ENCODE peak calls at places on chromosomes 2 and 18, in four cellular contexts. R is IMR-90, C is DND-41, Y is H9. J is an unnamed sample.

GRCh38 chr2:85255456-85255812 is 72.4 kb downstream of the TGOLN2 start:
- DNase-seq in C (no peak), Y (peak), R (no peak), J (no peak)

GRCh38 chr2:199594443-199594842 is 136.7 kb upstream of the SATB2 start:
- DNase-seq in Y (no peak), R (no peak), C (no peak), J (no peak)

GRCh38 chr2:143161982-143162837 is 33.0 kb downstream of the ARHGAP15 start:
- DNase-seq in C (peak), Y (peak), R (peak), J (peak)

GRCh38 chr2:85743304-85743978 is 10.3 kb upstream of the ATOH8 start:
- DNase-seq in C (no peak), R (peak), Y (no peak), J (peak)

GRCh38 chr2:41899189-41899588 is 148.6 kb upstream of the PKDCC start:
- DNase-seq in Y (no peak), R (peak), C (no peak), J (peak)

GRCh38 chr2:192773044-192773443 is 578.3 kb upstream of the TMEFF2 start:
- DNase-seq in Y (no peak), C (no peak), R (no peak), J (no peak)

GRCh38 chr2:54757496-54757895 is 34.0 kb downstream of the EML6 start:
- DNase-seq in R (peak), Y (peak), C (no peak), J (peak)

GRCh38 chr2:229857634-229858033 is 64.2 kb downstream of the TRIP12 start:
- DNase-seq in C (no peak), R (peak), Y (no peak), J (peak)

GRCh38 chr2:199470672-199471442 is 13.1 kb upstream of the SATB2 start:
- DNase-seq in R (no peak), Y (peak), C (no peak), J (no peak)

GRCh38 chr2:184677171-184677570 is 78.8 kb downstream of the ZNF804A start:
- DNase-seq in Y (no peak), R (no peak), C (no peak), J (peak)

GRCh38 chr2:71744781-71745180 is 291.4 kb downstream of the DYSF start:
- DNase-seq in R (no peak), C (no peak), Y (no peak), J (no peak)

GRCh38 chr2:71743995-71744675 is 290.8 kb downstream of the DYSF start:
- DNase-seq in R (no peak), Y (no peak), C (no peak), J (no peak)

GRCh38 chr2:71746946-71747501 is 293.7 kb downstream of the DYSF start:
- DNase-seq in C (peak), R (no peak), Y (no peak), J (peak)

GRCh38 chr2:71747573-71747972 is 294.2 kb downstream of the DYSF start:
- DNase-seq in Y (no peak), R (no peak), C (no peak), J (no peak)

DNA sequence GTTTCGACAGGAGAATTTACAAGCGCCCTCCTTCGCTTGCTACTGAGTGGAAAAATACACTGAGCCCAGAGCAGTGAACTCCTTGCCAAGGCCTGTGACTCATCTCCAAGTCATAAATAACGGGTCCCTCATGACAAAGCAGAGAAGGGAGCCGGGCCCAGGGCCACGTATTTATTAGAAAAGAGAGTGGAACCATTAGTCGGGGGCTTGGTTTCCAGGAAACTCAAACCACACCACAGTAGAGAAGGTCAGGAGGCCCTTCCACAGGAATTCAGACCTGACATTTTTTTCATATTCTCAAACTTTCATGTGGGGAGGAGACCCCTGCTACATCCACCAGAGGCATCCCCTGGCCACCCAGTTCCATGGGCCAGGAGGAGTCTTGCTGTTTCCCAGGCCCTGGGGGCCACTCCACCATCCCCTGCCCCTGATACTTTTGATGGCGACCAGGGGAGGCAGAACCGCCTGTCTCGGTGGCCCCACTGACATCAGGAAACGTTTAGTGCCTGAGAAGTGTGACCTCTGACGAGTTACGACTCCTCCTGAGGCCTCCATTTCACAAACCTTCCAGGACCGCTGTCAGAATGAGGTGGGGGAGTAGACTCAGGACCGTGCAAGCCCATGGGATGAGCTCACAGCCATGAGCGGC is 289.7 kb downstream of the DYSF start:
- DNase-seq in C (no peak), Y (no peak), R (peak), J (peak)
- H3K9ac ChIP-seq in C (no peak), Y (no peak), R (no peak), J (peak)

GRCh38 chr18:59011786-59012185 is 127.9 kb upstream of the SEC11C start:
- DNase-seq in C (no peak), R (no peak), Y (no peak), J (no peak)

GRCh38 chr18:59006461-59007067 is 133.1 kb upstream of the SEC11C start:
- DNase-seq in R (no peak), C (no peak), Y (no peak), J (peak)

GRCh38 chr18:59005266-59005665 is 134.4 kb upstream of the SEC11C start:
- DNase-seq in Y (peak), R (peak), C (no peak), J (peak)

GRCh38 chr18:59009846-59010245 is 129.8 kb upstream of the SEC11C start:
- DNase-seq in Y (no peak), C (no peak), R (no peak), J (no peak)

GRCh38 chr18:59008302-59008974 is 131.2 kb upstream of the SEC11C start:
- DNase-seq in C (no peak), Y (peak), R (peak), J (peak)
- H3K4me2 ChIP-seq in C (no peak), Y (peak), R (peak), J (peak)

DNA sequence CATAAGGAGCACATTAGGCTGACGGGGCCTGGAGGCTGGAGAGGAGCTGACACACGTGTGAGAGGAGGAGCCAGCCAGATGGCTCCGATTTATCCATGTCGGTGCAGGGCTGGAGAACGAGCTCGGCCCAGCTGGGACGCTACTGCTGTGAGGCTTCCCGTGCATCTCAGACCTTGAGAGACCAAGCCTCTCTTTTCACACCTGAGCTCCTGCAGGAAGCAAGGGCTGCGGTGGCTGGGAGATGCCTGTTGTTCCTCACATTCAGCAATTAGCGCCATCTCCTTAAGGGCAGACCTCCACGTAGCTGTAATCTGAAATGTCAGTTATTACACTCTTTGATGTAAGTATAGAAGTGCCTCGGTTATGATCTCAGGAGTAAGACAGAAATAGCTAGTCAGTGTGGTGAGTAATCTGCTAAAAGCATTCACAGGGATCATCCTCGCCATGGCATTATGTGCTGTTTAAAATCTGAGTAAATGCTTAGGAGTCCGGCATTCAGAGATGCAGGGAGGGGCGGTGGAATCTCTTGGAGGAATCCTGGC is 107.9 kb downstream of the PRKCE start:
- DNase-seq in Y (no peak), R (peak), C (no peak), J (peak)
- H3K27ac ChIP-seq in Y (no peak), R (peak), C (no peak), J (no peak)

DNA sequence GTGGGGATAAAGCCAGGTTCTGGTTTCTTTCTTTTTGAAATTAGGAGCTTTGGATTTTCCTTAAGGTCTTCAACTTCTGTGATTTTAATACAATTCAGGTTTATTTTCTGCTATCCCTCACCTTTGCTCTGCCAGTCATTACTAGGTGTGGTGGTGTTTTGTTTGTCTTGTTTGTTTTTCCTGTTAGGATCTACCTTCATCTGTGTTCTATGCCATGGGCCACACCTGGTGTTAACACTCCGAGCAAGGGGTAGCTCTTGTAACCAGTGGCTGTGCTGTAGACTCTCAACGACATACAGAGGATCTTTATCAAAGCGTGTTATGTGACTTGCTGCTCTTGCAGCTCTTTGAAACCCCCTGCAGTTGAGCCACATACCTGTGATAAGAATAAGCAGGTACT is 38.6 kb downstream of the MGAT5 start:
- DNase-seq in R (no peak), Y (no peak), C (no peak), J (no peak)
- H3K9ac ChIP-seq in R (no peak), Y (no peak), C (no peak), J (no peak)

GRCh38 chr2:137117385-137117784 is 352.0 kb downstream of the THSD7B start:
- DNase-seq in C (no peak), R (no peak), Y (no peak), J (no peak)

GRCh38 chr2:137118140-137118539 is 352.8 kb downstream of the THSD7B start:
- DNase-seq in R (no peak), Y (no peak), C (no peak), J (no peak)

DNA sequence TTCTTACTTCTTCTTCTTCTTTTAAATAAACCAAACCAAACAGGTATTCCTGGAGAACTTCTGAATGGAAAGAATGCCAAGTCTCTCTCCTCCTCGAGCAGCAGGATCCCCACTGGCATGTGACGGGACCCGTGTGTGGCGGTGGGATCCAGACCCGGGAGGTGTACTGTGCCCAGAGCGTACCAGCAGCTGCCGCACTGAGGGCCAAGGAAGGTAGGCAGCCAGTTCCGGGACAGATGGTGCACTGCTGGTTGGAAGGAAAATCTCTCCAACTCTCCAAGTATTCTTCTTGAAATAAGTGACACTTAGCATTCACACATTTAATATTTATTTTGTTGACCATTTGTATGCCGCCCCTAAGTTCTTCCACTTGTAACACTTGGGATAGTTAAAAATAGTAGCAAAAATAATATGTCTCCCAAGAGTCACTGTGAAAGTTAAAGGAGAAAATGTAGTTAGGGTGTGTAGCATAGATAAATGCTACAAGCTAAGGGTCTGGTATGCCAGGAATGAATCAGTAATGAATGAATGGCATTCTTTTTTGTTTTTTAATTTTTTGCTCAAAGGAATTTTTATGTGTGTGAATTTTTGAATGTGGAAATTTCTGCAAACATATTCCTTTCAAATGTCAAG is 349.9 kb downstream of the THSD7B start:
- DNase-seq in Y (no peak), R (no peak), C (no peak), J (no peak)
- H3K4me2 ChIP-seq in Y (no peak), R (no peak), C (no peak), J (no peak)

DNA sequence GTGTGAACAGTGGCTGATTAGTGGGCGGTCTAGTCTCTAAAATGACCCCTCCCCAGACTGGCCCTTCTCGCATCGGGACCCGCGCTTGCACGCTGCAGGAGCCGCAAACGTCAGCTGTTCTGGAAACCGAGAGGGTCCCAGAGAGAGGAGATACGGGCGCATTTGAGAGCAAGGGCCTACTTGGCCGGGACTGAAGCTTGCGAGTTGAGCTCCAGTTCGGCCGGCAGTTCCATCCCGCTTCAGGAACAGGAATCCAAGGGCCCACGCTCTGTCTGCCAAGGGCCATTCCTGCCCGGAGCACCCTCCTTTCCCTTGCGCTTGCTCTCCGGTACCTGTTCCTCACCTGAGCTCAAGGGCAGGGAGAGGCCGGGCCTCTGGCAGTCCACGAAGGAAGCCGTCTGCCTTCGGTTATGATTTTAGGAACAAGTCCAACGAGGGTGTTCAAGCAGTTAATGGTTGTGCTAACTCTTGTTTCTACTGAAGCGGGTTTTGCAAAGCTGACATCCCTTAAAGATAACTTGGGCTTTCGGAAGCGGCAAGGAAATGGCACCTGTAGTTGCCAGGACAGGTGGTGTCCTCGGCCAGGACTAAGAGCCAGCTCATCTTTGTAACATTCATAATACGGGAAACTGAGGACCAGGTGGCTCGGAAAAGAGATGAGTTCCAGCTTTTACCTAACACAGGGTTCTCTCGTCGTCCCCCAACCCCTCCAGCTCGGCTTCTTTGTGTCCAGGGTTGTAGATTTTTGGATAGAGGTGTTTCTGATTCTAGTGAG is 3.9 kb upstream of the DLX1 start:
- DNase-seq in R (no peak), Y (peak), C (no peak), J (no peak)
- H3K27ac ChIP-seq in R (no peak), Y (no peak), C (no peak), J (no peak)